ENCODE peak calls at places on chromosomes 11 and 22, in nine cellular contexts. S, R, O, F, M, H, D, T and J are unnamed samples.

GRCh38 chr22:17523925-17524324 is 39.4 kb upstream of the SLC25A18 start:
- DNase-seq in M (no peak), O (no peak), D (no peak), T (no peak), R (no peak), H (no peak), F (no peak), S (no peak), J (no peak)

GRCh38 chr22:42214625-42215415 is 55.6 kb downstream of the TCF20 start:
- DNase-seq in H (no peak), R (no peak), M (no peak), D (no peak), F (no peak), T (no peak), O (no peak), S (no peak), J (no peak)

GRCh38 chr22:34776827-34777226 is 289.1 kb upstream of the ISX start:
- DNase-seq in S (no peak), D (no peak), M (no peak), T (no peak), O (no peak), R (no peak), F (no peak), H (no peak), J (no peak)

GRCh38 chr11:102172127-102172848 is 62.0 kb downstream of the YAP1 start:
- DNase-seq in T (no peak), F (no peak), R (no peak), O (peak), D (no peak), M (no peak), H (no peak), S (no peak), J (no peak)

GRCh38 chr11:2439820-2440219 is 4.5 kb downstream of the TRPM5 start:
- DNase-seq in H (no peak), R (no peak), S (no peak), T (no peak), M (no peak), F (no peak), O (no peak), D (no peak), J (no peak)

GRCh38 chr11:1064167-1064566 is 10.5 kb upstream of the MUC2 start:
- DNase-seq in M (no peak), O (no peak), F (no peak), R (no peak), T (no peak), D (no peak), H (no peak), S (no peak), J (no peak)

GRCh38 chr11:41446566-41446965 is 12.9 kb downstream of the LRRC4C start:
- DNase-seq in D (no peak), R (no peak), T (no peak), M (no peak), H (no peak), S (no peak), O (no peak), F (no peak), J (no peak)

GRCh38 chr11:81368192-81368591 is 1365.5 kb downstream of the FAM181B start:
- DNase-seq in R (no peak), O (no peak), S (no peak), T (no peak), H (no peak), M (no peak), D (no peak), F (peak), J (no peak)

GRCh38 chr11:69216609-69217008 is 60.9 kb downstream of the SMIM38 start:
- DNase-seq in F (no peak), M (peak), D (no peak), H (no peak), T (peak), R (no peak), S (no peak), O (no peak), J (no peak)

GRCh38 chr11:34052608-34053160 is 1.2 kb downstream of the CAPRIN1 start:
- DNase-seq in D (no peak), S (no peak), R (peak), H (peak), T (peak), O (peak), M (peak), F (peak), J (no peak)

GRCh38 chr11:14340721-14341120 is 18.3 kb downstream of the RRAS2 start:
- DNase-seq in H (no peak), O (no peak), S (no peak), T (no peak), R (peak), F (no peak), M (no peak), D (no peak), J (no peak)

GRCh38 chr22:17845790-17846189 is 71.5 kb upstream of the BID start:
- DNase-seq in F (no peak), M (no peak), D (no peak), R (no peak), H (no peak), O (no peak), T (no peak), S (no peak), J (no peak)

GRCh38 chr11:19705936-19706335 is 6.7 kb upstream of the NAV2 start:
- DNase-seq in D (no peak), M (no peak), F (no peak), H (no peak), T (no peak), O (no peak), R (no peak), S (no peak), J (no peak)

GRCh38 chr11:84812351-84813083 is 814.6 kb downstream of the DLG2 start:
- DNase-seq in D (peak), F (no peak), R (no peak), O (no peak), T (no peak), M (no peak), H (no peak), S (no peak), J (no peak)

GRCh38 chr11:110174645-110175310 is 81.6 kb downstream of the ZC3H12C start:
- DNase-seq in D (no peak), M (no peak), F (no peak), H (no peak), R (no peak), T (no peak), O (no peak), S (no peak), J (no peak)

GRCh38 chr22:50019316-50019715 is 6.8 kb upstream of the IL17REL start:
- DNase-seq in S (no peak), R (no peak), F (peak), T (no peak), O (no peak), D (no peak), M (no peak), H (no peak), J (no peak)

DNA sequence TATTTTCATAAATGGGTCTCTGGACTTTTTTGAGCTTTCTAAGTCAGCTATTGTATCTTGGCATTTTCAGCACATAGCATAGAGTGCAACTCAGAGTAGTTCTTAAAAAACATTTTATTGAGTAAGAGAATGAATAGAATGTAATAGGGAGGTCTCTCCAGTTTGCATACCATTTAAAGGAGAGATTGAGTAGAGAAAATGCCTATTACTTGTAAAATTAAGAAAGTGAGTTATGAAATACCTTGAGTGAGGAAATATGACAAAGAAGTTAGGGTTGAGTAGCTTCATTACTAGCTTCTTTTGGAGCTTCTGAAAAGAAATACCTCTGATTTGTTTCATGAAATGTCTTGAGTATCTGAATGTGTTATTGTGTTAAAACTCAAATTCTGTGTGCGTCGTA is 140.0 kb downstream of the AASDHPPT start:
- DNase-seq in H (no peak), T (no peak), M (no peak), F (no peak), S (no peak), O (no peak), D (no peak), R (no peak), J (no peak)
- TF ChIP-seq POLR2AphosphoS5 in H (no peak), T (no peak), M (no peak), F (no peak), S (no peak), O (no peak), D (no peak), R (no peak), J (no peak)

DNA sequence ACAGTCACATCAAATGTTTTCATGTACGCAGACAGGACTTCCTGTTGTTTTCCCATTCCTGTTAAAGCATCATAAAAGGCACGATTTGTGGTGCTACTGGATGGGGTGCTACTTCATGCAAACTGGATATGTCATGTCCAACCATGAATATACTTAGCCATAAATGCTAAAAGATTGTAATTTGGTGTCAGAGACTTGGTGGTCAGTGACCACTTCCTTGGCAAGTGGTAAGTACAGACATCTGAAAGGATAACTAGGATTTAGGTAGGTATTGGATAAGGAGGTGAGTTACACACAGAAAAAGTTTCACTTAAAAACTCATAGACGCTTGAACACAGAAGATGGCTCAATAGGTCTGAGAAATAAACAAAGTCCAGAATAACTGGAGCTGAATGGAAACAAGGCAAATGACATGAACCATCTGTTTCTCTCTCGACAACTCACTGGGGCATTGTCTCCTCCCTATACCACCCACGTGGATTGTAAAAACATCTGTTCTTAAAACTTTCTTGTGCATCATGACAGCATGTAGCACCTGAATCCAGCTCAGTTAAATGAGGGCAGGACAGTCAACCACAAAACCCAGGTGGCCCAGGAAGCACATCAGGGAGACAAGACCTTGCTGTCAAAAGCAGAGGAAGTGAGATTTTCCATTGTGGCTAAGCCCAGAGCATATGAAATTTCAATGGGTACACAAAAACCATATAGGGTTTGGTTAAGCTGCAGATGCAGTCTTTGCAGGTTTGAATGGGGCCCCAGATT is 22.1 kb upstream of the IGLL5 start:
- DNase-seq in R (no peak), D (no peak), M (no peak), H (peak), S (no peak), O (no peak), T (no peak), F (no peak), J (no peak)
- TF ChIP-seq POLR2AphosphoS5 in R (no peak), D (no peak), M (no peak), H (no peak), S (no peak), O (no peak), T (no peak), F (no peak), J (no peak)

GRCh38 chr11:104637652-104638170 is 260.5 kb downstream of the CASP12 start:
- DNase-seq in F (no peak), H (no peak), M (no peak), S (no peak), D (no peak), O (no peak), R (peak), T (no peak), J (no peak)
- TF ChIP-seq POLR2AphosphoS5 in F (no peak), H (no peak), M (no peak), S (no peak), D (no peak), O (no peak), R (no peak), T (no peak), J (no peak)

GRCh38 chr11:117492578-117493251 is 165.1 kb downstream of the CEP164 start:
- DNase-seq in D (no peak), M (peak), H (no peak), T (no peak), O (no peak), S (no peak), F (peak), R (peak), J (no peak)
- TF ChIP-seq POLR2AphosphoS5 in D (no peak), M (no peak), H (no peak), T (no peak), O (no peak), S (no peak), F (no peak), R (no peak), J (no peak)

GRCh38 chr11:106263527-106263926 is 186.1 kb downstream of the AASDHPPT start:
- DNase-seq in T (no peak), S (no peak), R (no peak), O (no peak), D (no peak), M (no peak), H (no peak), F (no peak), J (no peak)
- TF ChIP-seq POLR2AphosphoS5 in T (no peak), S (no peak), R (no peak), O (no peak), D (no peak), M (no peak), H (no peak), F (no peak), J (no peak)